ENCODE peak calls at places on chromosome 16, in seven cellular contexts. S is fibroblast of lung; A is KBM-7; I is effector CD4-positive, alpha-beta T cell; G is HCT116; F is NCI-H2171; M is stimulated activated CD4-positive, alpha-beta T cell treated with anti-CD3 and anti-CD28 coated beads, Interleukin-1b, Interleukin-23, amount 100 ng/mL, for 1 hour. O is an unnamed sample.

GRCh38 chr16:50025544-50025931 is 513 bp downstream of the CNEP1R1 start:
- DNase-seq in F (no peak), I (peak), A (peak), M (peak), S (no peak), G (no peak), O (peak)

GRCh38 chr16:13913374-13914292 is 6.3 kb upstream of the ERCC4 start:
- DNase-seq in I (no peak), F (no peak), M (no peak), A (no peak), G (no peak), S (no peak), O (no peak)

GRCh38 chr16:83926726-83927397 is 26.2 kb upstream of the OSGIN1 start:
- DNase-seq in S (peak), M (peak), I (peak), A (peak), G (peak), F (no peak), O (peak)

GRCh38 chr16:65312795-65313194 is 190.9 kb upstream of the CDH11 start:
- DNase-seq in I (no peak), M (no peak), A (no peak), G (no peak), F (no peak), S (peak), O (no peak)

GRCh38 chr16:31224092-31224955 is 7.4 kb upstream of the PYDC1 start:
- DNase-seq in A (no peak), M (no peak), S (no peak), I (no peak), F (no peak), G (no peak), O (no peak)

GRCh38 chr16:57512296-57513001 is 23.9 kb downstream of the CCDC102A start:
- DNase-seq in A (no peak), M (no peak), S (no peak), G (no peak), I (no peak), F (no peak), O (no peak)

GRCh38 chr16:85372627-85373372 is 240.3 kb upstream of the GSE1 start:
- DNase-seq in F (no peak), S (peak), A (peak), G (no peak), I (no peak), M (no peak), O (peak)

GRCh38 chr16:49671325-49671724 is 184.6 kb downstream of the ZNF423 start:
- DNase-seq in G (no peak), F (no peak), M (no peak), A (no peak), I (no peak), S (no peak), O (no peak)

GRCh38 chr16:12791340-12791739 is 12.3 kb downstream of the CPPED1 start:
- DNase-seq in G (no peak), M (no peak), F (no peak), A (no peak), I (no peak), S (no peak), O (no peak)

GRCh38 chr16:81127051-81127450 is 30.9 kb upstream of the GCSH start:
- DNase-seq in A (no peak), M (no peak), F (no peak), S (no peak), I (no peak), G (no peak), O (no peak)

GRCh38 chr16:1991135-1991551 is 1.4 kb downstream of the SYNGR3 start:
- DNase-seq in S (no peak), F (no peak), M (no peak), G (no peak), A (no peak), I (peak), O (no peak)

GRCh38 chr16:2350500-2350899 is 10.0 kb upstream of the ABCA3 start:
- DNase-seq in A (no peak), S (no peak), F (no peak), G (no peak), M (no peak), I (no peak), O (no peak)

GRCh38 chr16:30934827-30935557 is 11.6 kb downstream of the FBXL19 start:
- DNase-seq in A (peak), I (no peak), M (no peak), S (peak), G (no peak), F (no peak), O (peak)

GRCh38 chr16:11552445-11552844 is 34.3 kb downstream of the LITAF start:
- DNase-seq in A (no peak), G (no peak), M (no peak), F (no peak), S (peak), I (no peak), O (no peak)

GRCh38 chr16:70380205-70380918 is 33.7 kb downstream of the DDX19A start:
- DNase-seq in G (no peak), A (peak), S (peak), I (peak), F (peak), M (peak), O (peak)

GRCh38 chr16:86353934-86354333 is 156.4 kb upstream of the FOXF1 start:
- DNase-seq in M (no peak), S (no peak), F (no peak), I (no peak), G (no peak), A (no peak), O (no peak)

GRCh38 chr16:913817-914440 is 56.9 kb downstream of the LMF1 start:
- DNase-seq in M (no peak), A (no peak), S (no peak), I (no peak), F (no peak), G (no peak), O (no peak)

GRCh38 chr16:51922476-51922875 is 624.5 kb downstream of the TOX3 start:
- DNase-seq in F (no peak), G (no peak), M (no peak), S (no peak), I (no peak), A (no peak), O (no peak)

O was measured in A549.